ENCODE peak calls at places on chromosomes 16 and 17, in four cellular contexts. One of them, this sample, is unnamed.

GRCh38 chr16:76235025-76235424 is 42.2 kb upstream of the CNTNAP4 start:
- DNase-seq in HL-60: no peak
- DNase-seq in GM12878: no peak
- DNase-seq in K562: no peak
- DNase-seq in this sample: no peak

GRCh38 chr17:36498560-36499300 is 12.2 kb downstream of the ZNHIT3 start:
- DNase-seq in HL-60: no peak
- DNase-seq in GM12878: no peak
- DNase-seq in K562: peak; percentile 5
- DNase-seq in this sample: no peak

GRCh38 chr17:3964203-3965122 is at the start of gene ATP2A3:
- DNase-seq in HL-60: no peak
- DNase-seq in GM12878: no peak
- DNase-seq in K562: peak; percentile 86
- DNase-seq in this sample: peak; percentile 82

GRCh38 chr17:17122781-17123483 is 80.7 kb downstream of the MPRIP start:
- DNase-seq in HL-60: no peak
- DNase-seq in GM12878: no peak
- DNase-seq in K562: no peak
- DNase-seq in this sample: no peak

GRCh38 chr16:84119368-84119767 is 2.6 kb upstream of the MBTPS1 start:
- DNase-seq in HL-60: no peak
- DNase-seq in GM12878: no peak
- DNase-seq in K562: no peak
- DNase-seq in this sample: no peak

GRCh38 chr16:426906-427249 is 1.4 kb downstream of the RAB11FIP3 start:
- DNase-seq in HL-60: no peak
- DNase-seq in GM12878: no peak
- DNase-seq in K562: no peak
- DNase-seq in this sample: no peak

GRCh38 chr16:48383204-48383876 is 1.9 kb downstream of the SIAH1 start:
- DNase-seq in HL-60: no peak
- DNase-seq in GM12878: no peak
- DNase-seq in K562: no peak
- DNase-seq in this sample: no peak

GRCh38 chr16:49499018-49499785 is 125.6 kb downstream of the C16orf78 start:
- DNase-seq in HL-60: no peak
- DNase-seq in GM12878: no peak
- DNase-seq in K562: no peak
- DNase-seq in this sample: no peak

GRCh38 chr16:84048306-84048705 is 5.7 kb upstream of the SLC38A8 start:
- DNase-seq in HL-60: no peak
- DNase-seq in GM12878: no peak
- DNase-seq in K562: peak; percentile 42
- DNase-seq in this sample: no peak

GRCh38 chr16:85898521-85899442 is at the start of gene IRF8:
- DNase-seq in HL-60: no peak
- DNase-seq in GM12878: peak; percentile 59
- DNase-seq in K562: no peak
- DNase-seq in this sample: peak; percentile 74

GRCh38 chr17:385195-385835 is 32.7 kb upstream of the RPH3AL start:
- DNase-seq in HL-60: no peak
- DNase-seq in GM12878: no peak
- DNase-seq in K562: peak; percentile 64
- DNase-seq in this sample: peak; percentile 45

GRCh38 chr16:11092788-11093577 is 148.6 kb downstream of the CLEC16A start:
- DNase-seq in HL-60: no peak
- DNase-seq in GM12878: no peak
- DNase-seq in K562: no peak
- DNase-seq in this sample: no peak

GRCh38 chr16:13036600-13036999 is 135.2 kb downstream of the SHISA9 start:
- DNase-seq in HL-60: no peak
- DNase-seq in GM12878: no peak
- DNase-seq in K562: peak; percentile 33
- DNase-seq in this sample: no peak

GRCh38 chr17:47704781-47705180 is 10.8 kb downstream of the TBKBP1 start:
- DNase-seq in HL-60: no peak
- DNase-seq in GM12878: no peak
- DNase-seq in K562: no peak
- DNase-seq in this sample: no peak

GRCh38 chr16:55569025-55569424 is 2.5 kb downstream of the CAPNS2 start:
- DNase-seq in HL-60: peak; percentile 62
- DNase-seq in GM12878: no peak
- DNase-seq in K562: no peak
- DNase-seq in this sample: no peak

GRCh38 chr17:14299261-14300093 is 1.4 kb upstream of the HS3ST3B1 start:
- DNase-seq in HL-60: no peak
- DNase-seq in GM12878: no peak
- DNase-seq in K562: peak; percentile 24
- DNase-seq in this sample: no peak

GRCh38 chr16:81277681-81278080 is 37.1 kb upstream of the GAN start:
- DNase-seq in HL-60: no peak
- DNase-seq in GM12878: no peak
- DNase-seq in K562: no peak
- DNase-seq in this sample: no peak

GRCh38 chr17:4412933-4413831 is 20.6 kb upstream of the SPNS3 start:
- DNase-seq in HL-60: no peak
- DNase-seq in GM12878: peak; percentile 48
- DNase-seq in K562: peak; percentile 79
- DNase-seq in this sample: peak; percentile 79

GRCh38 chr16:85300451-85300968 is 188.2 kb upstream of the CIBAR2 start:
- DNase-seq in HL-60: no peak
- DNase-seq in GM12878: no peak
- DNase-seq in K562: no peak
- DNase-seq in this sample: no peak

GRCh38 chr16:16027728-16028310 is 78.4 kb downstream of the ABCC1 start:
- DNase-seq in HL-60: no peak
- DNase-seq in GM12878: no peak
- DNase-seq in K562: no peak
- DNase-seq in this sample: no peak

GRCh38 chr17:27492470-27492869 is 36.2 kb downstream of the KSR1 start:
- DNase-seq in HL-60: no peak
- DNase-seq in GM12878: no peak
- DNase-seq in K562: no peak
- DNase-seq in this sample: no peak

GRCh38 chr17:17125136-17126084 is 80.7 kb downstream of the PLD6 start:
- DNase-seq in HL-60: no peak
- DNase-seq in GM12878: no peak
- DNase-seq in K562: no peak
- DNase-seq in this sample: no peak

GRCh38 chr16:69276143-69277115 is 34.7 kb upstream of the VPS4A start:
- DNase-seq in HL-60: no peak
- DNase-seq in GM12878: no peak
- DNase-seq in K562: no peak
- DNase-seq in this sample: no peak

GRCh38 chr17:75542184-75542583 is 16.7 kb downstream of the LLGL2 start:
- DNase-seq in HL-60: no peak
- DNase-seq in GM12878: no peak
- DNase-seq in K562: no peak
- DNase-seq in this sample: no peak

GRCh38 chr16:48558269-48558915 is 51.6 kb downstream of the N4BP1 start:
- DNase-seq in HL-60: peak; percentile 73
- DNase-seq in GM12878: no peak
- DNase-seq in K562: no peak
- DNase-seq in this sample: no peak

GRCh38 chr17:43714338-43715149 is 44.0 kb downstream of the SOST start:
- DNase-seq in HL-60: no peak
- DNase-seq in GM12878: no peak
- DNase-seq in K562: no peak
- DNase-seq in this sample: no peak

GRCh38 chr16:57380671-57381462 is 8.6 kb downstream of the CX3CL1 start:
- DNase-seq in HL-60: no peak
- DNase-seq in GM12878: no peak
- DNase-seq in K562: no peak
- DNase-seq in this sample: no peak

GRCh38 chr16:78538919-78539318 is 439.5 kb downstream of the WWOX start:
- DNase-seq in HL-60: no peak
- DNase-seq in GM12878: no peak
- DNase-seq in K562: no peak
- DNase-seq in this sample: no peak

GRCh38 chr16:4116328-4117249 is at the start of gene ADCY9:
- DNase-seq in HL-60: peak; percentile 57
- DNase-seq in GM12878: no peak
- DNase-seq in K562: peak; percentile 98
- DNase-seq in this sample: peak; percentile 87

GRCh38 chr16:83404261-83404660 is 403.5 kb upstream of the HSBP1 start:
- DNase-seq in HL-60: no peak
- DNase-seq in GM12878: no peak
- DNase-seq in K562: no peak
- DNase-seq in this sample: no peak

GRCh38 chr16:77919761-77920415 is 102.5 kb upstream of the CLEC3A start:
- DNase-seq in HL-60: no peak
- DNase-seq in GM12878: no peak
- DNase-seq in K562: no peak
- DNase-seq in this sample: no peak

GRCh38 chr16:55370762-55371482 is 46.9 kb downstream of the IRX6 start:
- DNase-seq in HL-60: no peak
- DNase-seq in GM12878: no peak
- DNase-seq in K562: no peak
- DNase-seq in this sample: no peak

GRCh38 chr16:1642148-1642547 is 30.0 kb downstream of the CRAMP1 start:
- DNase-seq in HL-60: no peak
- DNase-seq in GM12878: no peak
- DNase-seq in K562: no peak
- DNase-seq in this sample: no peak

GRCh38 chr16:84949776-84950436 is 61.4 kb downstream of the ZDHHC7 start:
- DNase-seq in HL-60: no peak
- DNase-seq in GM12878: no peak
- DNase-seq in K562: no peak
- DNase-seq in this sample: no peak

GRCh38 chr17:41565338-41565737 is 6.5 kb downstream of the KRT9 start:
- DNase-seq in HL-60: no peak
- DNase-seq in GM12878: no peak
- DNase-seq in K562: no peak
- DNase-seq in this sample: no peak

GRCh38 chr17:50558581-50558954 is 1.9 kb upstream of the CACNA1G start:
- DNase-seq in HL-60: no peak
- DNase-seq in GM12878: no peak
- DNase-seq in K562: no peak
- DNase-seq in this sample: no peak

GRCh38 chr16:77307764-77308561 is 108.8 kb downstream of the SYCE1L start:
- DNase-seq in HL-60: no peak
- DNase-seq in GM12878: no peak
- DNase-seq in K562: no peak
- DNase-seq in this sample: no peak

GRCh38 chr17:58660621-58661020 is 31.2 kb downstream of the TEX14 start:
- DNase-seq in HL-60: no peak
- DNase-seq in GM12878: no peak
- DNase-seq in K562: no peak
- DNase-seq in this sample: no peak
- TF ChIP-seq SPI1 in HL-60: no peak
- TF ChIP-seq SPI1 in GM12878: no peak
- TF ChIP-seq SPI1 in K562: no peak
- TF ChIP-seq SPI1 in this sample: no peak

DNA sequence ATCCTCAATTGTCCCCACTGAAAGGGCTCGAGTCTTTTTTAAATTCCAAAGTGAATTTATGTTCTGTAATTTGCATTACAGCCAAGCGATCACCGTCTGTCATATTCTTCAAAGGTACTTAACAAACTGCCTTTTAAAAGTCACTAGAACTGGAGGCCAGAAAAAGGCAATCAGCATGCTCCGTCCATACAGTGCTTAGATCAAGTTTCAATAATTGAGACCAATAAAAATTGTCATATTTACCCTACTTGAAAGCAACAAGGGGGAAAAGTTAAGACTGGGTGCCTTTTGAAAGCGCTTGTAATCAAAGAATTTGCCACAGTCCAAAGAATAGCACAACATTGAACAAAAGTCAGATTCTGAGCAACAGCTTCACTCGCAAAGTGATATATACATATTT is 9.0 kb upstream of the ZFHX3 start:
- DNase-seq in HL-60: no peak
- DNase-seq in GM12878: no peak
- DNase-seq in K562: no peak
- DNase-seq in this sample: no peak
- TF ChIP-seq SPI1 in HL-60: no peak
- TF ChIP-seq SPI1 in GM12878: no peak
- TF ChIP-seq SPI1 in K562: no peak
- TF ChIP-seq SPI1 in this sample: no peak

DNA sequence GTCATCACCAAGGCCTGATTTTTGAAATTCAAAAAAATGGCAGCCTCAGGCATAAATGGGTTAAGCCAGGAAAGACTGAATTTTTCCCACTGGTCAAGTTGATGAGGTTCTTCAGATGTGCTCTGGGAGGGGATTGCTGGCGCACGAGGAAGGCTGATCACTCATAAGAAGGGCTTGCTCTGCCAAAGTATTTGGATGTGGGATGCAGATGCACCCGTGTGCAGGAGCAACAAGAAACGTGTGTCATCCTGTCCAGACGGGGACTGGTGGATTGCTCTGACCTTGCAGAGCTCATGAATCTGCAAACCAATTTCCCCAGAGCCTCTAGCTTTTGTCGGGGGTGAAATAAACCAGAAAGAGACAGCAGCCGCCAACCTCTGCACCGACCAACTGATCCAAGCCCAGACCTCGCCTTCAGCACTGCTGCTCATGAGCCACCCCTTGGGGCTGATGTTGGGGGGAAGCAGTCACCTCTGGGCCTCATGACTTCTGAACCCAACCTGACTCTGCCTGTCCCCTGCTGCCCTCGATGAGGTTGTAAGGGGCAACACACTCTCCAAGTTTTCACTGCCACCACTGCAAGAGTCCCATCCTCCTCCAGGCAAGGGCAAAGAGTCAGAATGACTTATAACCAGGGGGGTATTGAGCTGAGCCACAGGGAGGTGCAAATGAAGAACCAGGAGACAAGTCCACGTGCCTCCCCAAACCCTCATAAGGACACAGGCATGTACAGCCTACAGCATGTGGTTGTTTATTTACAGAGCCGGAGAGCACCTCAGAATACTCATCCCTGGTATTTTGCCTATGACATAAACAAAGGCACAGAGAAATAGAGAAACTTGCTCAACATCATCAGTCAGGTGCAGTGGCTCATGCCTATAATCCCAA is 452.0 kb downstream of the SOX9 start:
- DNase-seq in HL-60: no peak
- DNase-seq in GM12878: no peak
- DNase-seq in K562: no peak
- DNase-seq in this sample: no peak
- TF ChIP-seq SPI1 in HL-60: no peak
- TF ChIP-seq SPI1 in GM12878: no peak
- TF ChIP-seq SPI1 in K562: no peak
- TF ChIP-seq SPI1 in this sample: no peak

GRCh38 chr16:70478912-70479341 is 24.5 kb downstream of the FCSK start:
- DNase-seq in HL-60: no peak
- DNase-seq in GM12878: no peak
- DNase-seq in K562: no peak
- DNase-seq in this sample: no peak
- TF ChIP-seq SPI1 in HL-60: no peak
- TF ChIP-seq SPI1 in GM12878: no peak
- TF ChIP-seq SPI1 in K562: no peak
- TF ChIP-seq SPI1 in this sample: no peak

DNA sequence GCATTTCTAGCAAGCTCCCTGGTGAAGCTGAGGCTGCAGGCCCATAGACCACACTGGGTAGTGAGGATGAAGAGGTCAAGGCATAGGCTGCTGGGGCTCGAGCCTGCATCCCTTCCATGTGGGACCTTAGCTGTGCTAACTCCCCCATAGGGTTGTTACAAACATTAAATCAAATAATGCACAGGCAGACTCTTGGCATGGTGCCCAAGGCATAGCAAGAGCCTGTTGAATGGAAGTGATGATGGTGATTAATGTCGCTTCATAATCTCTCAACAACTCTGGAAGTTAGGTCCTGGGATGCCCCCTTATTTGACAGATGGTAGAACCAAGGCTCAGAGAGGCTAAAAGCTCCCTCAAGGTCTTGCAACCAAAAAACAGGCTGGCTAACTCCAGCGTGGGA is 283.9 kb upstream of the EEF2KMT start:
- DNase-seq in HL-60: no peak
- DNase-seq in GM12878: no peak
- DNase-seq in K562: no peak
- DNase-seq in this sample: no peak
- TF ChIP-seq SPI1 in HL-60: no peak
- TF ChIP-seq SPI1 in GM12878: no peak
- TF ChIP-seq SPI1 in K562: no peak
- TF ChIP-seq SPI1 in this sample: no peak